ENCODE peak calls at places on chromosomes 16 and 17, in nine cellular contexts. One of them, this sample, is unnamed.

GRCh38 chr17:34163681-34164080 is 91.4 kb upstream of the CCL2 start:
- DNase-seq in naive B cell: no peak
- DNase-seq in NCI-H1436: no peak
- DNase-seq in sigmoid colon: no peak
- DNase-seq in H9: peak
- DNase-seq in OCI-LY7: no peak
- DNase-seq in activated CD4-positive, alpha-beta T cell treated with anti-CD3 and anti-CD28 coated beads, Interleukin-2, amount 10 ng/mL, durations not matched to agents 7 days and 5 days: no peak
- DNase-seq in GM04504: no peak
- DNase-seq in CD4-positive, alpha-beta T cell: no peak
- DNase-seq in this sample: no peak

GRCh38 chr16:8777217-8777616 is 20.2 kb downstream of the TMEM186 start:
- DNase-seq in naive B cell: no peak
- DNase-seq in NCI-H1436: no peak
- DNase-seq in sigmoid colon: no peak
- DNase-seq in H9: no peak
- DNase-seq in OCI-LY7: no peak
- DNase-seq in activated CD4-positive, alpha-beta T cell treated with anti-CD3 and anti-CD28 coated beads, Interleukin-2, amount 10 ng/mL, durations not matched to agents 7 days and 5 days: no peak
- DNase-seq in GM04504: no peak
- DNase-seq in CD4-positive, alpha-beta T cell: no peak
- DNase-seq in this sample: no peak

GRCh38 chr17:48645639-48646182 is 19.6 kb upstream of the HOXB9 start:
- DNase-seq in naive B cell: no peak
- DNase-seq in NCI-H1436: no peak
- DNase-seq in sigmoid colon: no peak
- DNase-seq in H9: no peak
- DNase-seq in OCI-LY7: no peak
- DNase-seq in activated CD4-positive, alpha-beta T cell treated with anti-CD3 and anti-CD28 coated beads, Interleukin-2, amount 10 ng/mL, durations not matched to agents 7 days and 5 days: no peak
- DNase-seq in GM04504: no peak
- DNase-seq in CD4-positive, alpha-beta T cell: no peak
- DNase-seq in this sample: no peak

GRCh38 chr17:41695954-41696720 is 7.5 kb downstream of the EIF1 start:
- DNase-seq in naive B cell: peak
- DNase-seq in NCI-H1436: peak
- DNase-seq in sigmoid colon: peak
- DNase-seq in H9: no peak
- DNase-seq in OCI-LY7: peak
- DNase-seq in activated CD4-positive, alpha-beta T cell treated with anti-CD3 and anti-CD28 coated beads, Interleukin-2, amount 10 ng/mL, durations not matched to agents 7 days and 5 days: peak
- DNase-seq in GM04504: no peak
- DNase-seq in CD4-positive, alpha-beta T cell: peak
- DNase-seq in this sample: peak

GRCh38 chr17:82985973-82986372 is 93.4 kb upstream of the METRNL start:
- DNase-seq in naive B cell: peak
- DNase-seq in NCI-H1436: no peak
- DNase-seq in sigmoid colon: no peak
- DNase-seq in H9: peak
- DNase-seq in OCI-LY7: peak
- DNase-seq in activated CD4-positive, alpha-beta T cell treated with anti-CD3 and anti-CD28 coated beads, Interleukin-2, amount 10 ng/mL, durations not matched to agents 7 days and 5 days: peak
- DNase-seq in GM04504: no peak
- DNase-seq in CD4-positive, alpha-beta T cell: peak
- DNase-seq in this sample: peak

GRCh38 chr17:37786481-37786880 is 41.6 kb upstream of the HNF1B start:
- DNase-seq in naive B cell: no peak
- DNase-seq in NCI-H1436: no peak
- DNase-seq in sigmoid colon: no peak
- DNase-seq in H9: no peak
- DNase-seq in OCI-LY7: no peak
- DNase-seq in activated CD4-positive, alpha-beta T cell treated with anti-CD3 and anti-CD28 coated beads, Interleukin-2, amount 10 ng/mL, durations not matched to agents 7 days and 5 days: no peak
- DNase-seq in GM04504: no peak
- DNase-seq in CD4-positive, alpha-beta T cell: no peak
- DNase-seq in this sample: no peak

GRCh38 chr16:73616186-73616585 is 568.3 kb upstream of the ZFHX3 start:
- DNase-seq in naive B cell: no peak
- DNase-seq in NCI-H1436: peak
- DNase-seq in sigmoid colon: no peak
- DNase-seq in H9: no peak
- DNase-seq in OCI-LY7: peak
- DNase-seq in activated CD4-positive, alpha-beta T cell treated with anti-CD3 and anti-CD28 coated beads, Interleukin-2, amount 10 ng/mL, durations not matched to agents 7 days and 5 days: no peak
- DNase-seq in GM04504: no peak
- DNase-seq in CD4-positive, alpha-beta T cell: no peak
- DNase-seq in this sample: no peak

GRCh38 chr17:49546546-49547535 is 28.8 kb upstream of the NXPH3 start:
- DNase-seq in naive B cell: no peak
- DNase-seq in NCI-H1436: no peak
- DNase-seq in sigmoid colon: no peak
- DNase-seq in H9: peak
- DNase-seq in OCI-LY7: no peak
- DNase-seq in activated CD4-positive, alpha-beta T cell treated with anti-CD3 and anti-CD28 coated beads, Interleukin-2, amount 10 ng/mL, durations not matched to agents 7 days and 5 days: no peak
- DNase-seq in GM04504: no peak
- DNase-seq in CD4-positive, alpha-beta T cell: no peak
- DNase-seq in this sample: no peak

GRCh38 chr17:64653325-64653984 is 8.7 kb downstream of the SMURF2 start:
- DNase-seq in naive B cell: no peak
- DNase-seq in NCI-H1436: no peak
- DNase-seq in sigmoid colon: no peak
- DNase-seq in H9: no peak
- DNase-seq in OCI-LY7: no peak
- DNase-seq in activated CD4-positive, alpha-beta T cell treated with anti-CD3 and anti-CD28 coated beads, Interleukin-2, amount 10 ng/mL, durations not matched to agents 7 days and 5 days: no peak
- DNase-seq in GM04504: no peak
- DNase-seq in CD4-positive, alpha-beta T cell: no peak
- DNase-seq in this sample: peak

GRCh38 chr17:30476726-30477082 is 504 bp upstream of the GOSR1 start:
- DNase-seq in naive B cell: no peak
- DNase-seq in NCI-H1436: no peak
- DNase-seq in sigmoid colon: no peak
- DNase-seq in H9: no peak
- DNase-seq in OCI-LY7: peak
- DNase-seq in activated CD4-positive, alpha-beta T cell treated with anti-CD3 and anti-CD28 coated beads, Interleukin-2, amount 10 ng/mL, durations not matched to agents 7 days and 5 days: peak
- DNase-seq in GM04504: no peak
- DNase-seq in CD4-positive, alpha-beta T cell: no peak
- DNase-seq in this sample: no peak

GRCh38 chr16:71746442-71747046 is 22.0 kb upstream of the PHLPP2 start:
- DNase-seq in naive B cell: peak
- DNase-seq in NCI-H1436: no peak
- DNase-seq in sigmoid colon: no peak
- DNase-seq in H9: no peak
- DNase-seq in OCI-LY7: peak
- DNase-seq in activated CD4-positive, alpha-beta T cell treated with anti-CD3 and anti-CD28 coated beads, Interleukin-2, amount 10 ng/mL, durations not matched to agents 7 days and 5 days: peak
- DNase-seq in GM04504: no peak
- DNase-seq in CD4-positive, alpha-beta T cell: peak
- DNase-seq in this sample: peak

GRCh38 chr16:72244853-72245252 is 72.9 kb upstream of the PMFBP1 start:
- DNase-seq in naive B cell: no peak
- DNase-seq in NCI-H1436: no peak
- DNase-seq in sigmoid colon: no peak
- DNase-seq in H9: no peak
- DNase-seq in OCI-LY7: no peak
- DNase-seq in activated CD4-positive, alpha-beta T cell treated with anti-CD3 and anti-CD28 coated beads, Interleukin-2, amount 10 ng/mL, durations not matched to agents 7 days and 5 days: no peak
- DNase-seq in GM04504: no peak
- DNase-seq in CD4-positive, alpha-beta T cell: no peak
- DNase-seq in this sample: no peak

GRCh38 chr17:36978810-36979584 is 30.2 kb downstream of the AATF start:
- DNase-seq in naive B cell: no peak
- DNase-seq in NCI-H1436: no peak
- DNase-seq in sigmoid colon: no peak
- DNase-seq in H9: no peak
- DNase-seq in OCI-LY7: no peak
- DNase-seq in activated CD4-positive, alpha-beta T cell treated with anti-CD3 and anti-CD28 coated beads, Interleukin-2, amount 10 ng/mL, durations not matched to agents 7 days and 5 days: no peak
- DNase-seq in GM04504: no peak
- DNase-seq in CD4-positive, alpha-beta T cell: no peak
- DNase-seq in this sample: peak

GRCh38 chr16:29974291-29975133 is 844 bp downstream of the TAOK2 start:
- DNase-seq in naive B cell: no peak
- DNase-seq in NCI-H1436: no peak
- DNase-seq in sigmoid colon: no peak
- DNase-seq in H9: no peak
- DNase-seq in OCI-LY7: no peak
- DNase-seq in activated CD4-positive, alpha-beta T cell treated with anti-CD3 and anti-CD28 coated beads, Interleukin-2, amount 10 ng/mL, durations not matched to agents 7 days and 5 days: peak
- DNase-seq in GM04504: no peak
- DNase-seq in CD4-positive, alpha-beta T cell: no peak
- DNase-seq in this sample: no peak

GRCh38 chr16:68356249-68356918 is 45.6 kb downstream of the PRMT7 start:
- DNase-seq in naive B cell: peak
- DNase-seq in NCI-H1436: no peak
- DNase-seq in sigmoid colon: no peak
- DNase-seq in H9: no peak
- DNase-seq in OCI-LY7: peak
- DNase-seq in activated CD4-positive, alpha-beta T cell treated with anti-CD3 and anti-CD28 coated beads, Interleukin-2, amount 10 ng/mL, durations not matched to agents 7 days and 5 days: peak
- DNase-seq in GM04504: no peak
- DNase-seq in CD4-positive, alpha-beta T cell: peak
- DNase-seq in this sample: no peak

GRCh38 chr17:38439436-38439835 is 11.2 kb downstream of the ARHGAP23 start:
- DNase-seq in naive B cell: no peak
- DNase-seq in NCI-H1436: no peak
- DNase-seq in sigmoid colon: no peak
- DNase-seq in H9: no peak
- DNase-seq in OCI-LY7: no peak
- DNase-seq in activated CD4-positive, alpha-beta T cell treated with anti-CD3 and anti-CD28 coated beads, Interleukin-2, amount 10 ng/mL, durations not matched to agents 7 days and 5 days: no peak
- DNase-seq in GM04504: no peak
- DNase-seq in CD4-positive, alpha-beta T cell: no peak
- DNase-seq in this sample: no peak

GRCh38 chr17:21460358-21460757 is 84.2 kb downstream of the KCNJ12 start:
- DNase-seq in naive B cell: no peak
- DNase-seq in NCI-H1436: no peak
- DNase-seq in sigmoid colon: no peak
- DNase-seq in H9: no peak
- DNase-seq in OCI-LY7: no peak
- DNase-seq in activated CD4-positive, alpha-beta T cell treated with anti-CD3 and anti-CD28 coated beads, Interleukin-2, amount 10 ng/mL, durations not matched to agents 7 days and 5 days: no peak
- DNase-seq in GM04504: no peak
- DNase-seq in CD4-positive, alpha-beta T cell: no peak
- DNase-seq in this sample: peak

GRCh38 chr17:61452301-61453290 is at the start of gene TBX4:
- DNase-seq in naive B cell: no peak
- DNase-seq in NCI-H1436: no peak
- DNase-seq in sigmoid colon: peak
- DNase-seq in H9: peak
- DNase-seq in OCI-LY7: no peak
- DNase-seq in activated CD4-positive, alpha-beta T cell treated with anti-CD3 and anti-CD28 coated beads, Interleukin-2, amount 10 ng/mL, durations not matched to agents 7 days and 5 days: no peak
- DNase-seq in GM04504: no peak
- DNase-seq in CD4-positive, alpha-beta T cell: no peak
- DNase-seq in this sample: no peak

GRCh38 chr17:21279582-21279981 is 4.9 kb upstream of the MAP2K3 start:
- DNase-seq in naive B cell: no peak
- DNase-seq in NCI-H1436: no peak
- DNase-seq in sigmoid colon: no peak
- DNase-seq in H9: no peak
- DNase-seq in OCI-LY7: no peak
- DNase-seq in activated CD4-positive, alpha-beta T cell treated with anti-CD3 and anti-CD28 coated beads, Interleukin-2, amount 10 ng/mL, durations not matched to agents 7 days and 5 days: no peak
- DNase-seq in GM04504: no peak
- DNase-seq in CD4-positive, alpha-beta T cell: no peak
- DNase-seq in this sample: no peak

GRCh38 chr17:4229627-4230026 is 34.2 kb downstream of the ANKFY1 start:
- DNase-seq in naive B cell: no peak
- DNase-seq in NCI-H1436: no peak
- DNase-seq in sigmoid colon: peak
- DNase-seq in H9: no peak
- DNase-seq in OCI-LY7: no peak
- DNase-seq in activated CD4-positive, alpha-beta T cell treated with anti-CD3 and anti-CD28 coated beads, Interleukin-2, amount 10 ng/mL, durations not matched to agents 7 days and 5 days: no peak
- DNase-seq in GM04504: peak
- DNase-seq in CD4-positive, alpha-beta T cell: no peak
- DNase-seq in this sample: peak

GRCh38 chr16:49348408-49349176 is 25.0 kb upstream of the C16orf78 start:
- DNase-seq in naive B cell: no peak
- DNase-seq in NCI-H1436: no peak
- DNase-seq in sigmoid colon: no peak
- DNase-seq in H9: peak
- DNase-seq in OCI-LY7: peak
- DNase-seq in activated CD4-positive, alpha-beta T cell treated with anti-CD3 and anti-CD28 coated beads, Interleukin-2, amount 10 ng/mL, durations not matched to agents 7 days and 5 days: no peak
- DNase-seq in GM04504: no peak
- DNase-seq in CD4-positive, alpha-beta T cell: no peak
- DNase-seq in this sample: no peak

GRCh38 chr16:70520612-70521297 is 2.6 kb downstream of the COG4 start:
- DNase-seq in naive B cell: no peak
- DNase-seq in NCI-H1436: no peak
- DNase-seq in sigmoid colon: no peak
- DNase-seq in H9: no peak
- DNase-seq in OCI-LY7: no peak
- DNase-seq in activated CD4-positive, alpha-beta T cell treated with anti-CD3 and anti-CD28 coated beads, Interleukin-2, amount 10 ng/mL, durations not matched to agents 7 days and 5 days: peak
- DNase-seq in GM04504: peak
- DNase-seq in CD4-positive, alpha-beta T cell: no peak
- DNase-seq in this sample: no peak

GRCh38 chr17:30780343-30780742 is 44.1 kb downstream of the CRLF3 start:
- DNase-seq in naive B cell: no peak
- DNase-seq in NCI-H1436: no peak
- DNase-seq in sigmoid colon: no peak
- DNase-seq in H9: no peak
- DNase-seq in OCI-LY7: no peak
- DNase-seq in activated CD4-positive, alpha-beta T cell treated with anti-CD3 and anti-CD28 coated beads, Interleukin-2, amount 10 ng/mL, durations not matched to agents 7 days and 5 days: peak
- DNase-seq in GM04504: no peak
- DNase-seq in CD4-positive, alpha-beta T cell: no peak
- DNase-seq in this sample: no peak